ENCODE peak calls at places on chromosomes 2 and 18, in six cellular contexts. B, V, S, X, N and U are unnamed samples.

GRCh38 chr2:60948926-60949579 is 67.7 kb downstream of the REL start:
- DNase-seq in B (no peak), V (no peak), S (no peak), X (no peak), N (no peak), U (no peak)

GRCh38 chr2:44267269-44268258 is 7.7 kb upstream of the SLC3A1 start:
- DNase-seq in B (no peak), V (no peak), S (peak; percentile 29), X (no peak), N (no peak), U (no peak)

GRCh38 chr2:213678437-213679218 is 394.4 kb downstream of the SPAG16 start:
- DNase-seq in B (no peak), V (no peak), S (peak; percentile 13), X (no peak), N (no peak), U (no peak)

GRCh38 chr2:233837694-233838229 is 16.6 kb downstream of the HJURP start:
- DNase-seq in B (no peak), V (no peak), S (no peak), X (no peak), N (peak; percentile 28), U (no peak)

GRCh38 chr2:239579081-239579480 is 178.3 kb upstream of the HDAC4 start:
- DNase-seq in B (no peak), V (no peak), S (no peak), X (no peak), N (peak; percentile 49), U (no peak)

GRCh38 chr2:225100856-225101294 is 58.6 kb upstream of the DOCK10 start:
- DNase-seq in B (no peak), V (no peak), S (peak; percentile 95), X (no peak), N (no peak), U (no peak)

GRCh38 chr2:64263315-64263714 is 119.1 kb upstream of the PELI1 start:
- DNase-seq in B (no peak), V (no peak), S (peak; percentile 84), X (no peak), N (no peak), U (no peak)

GRCh38 chr18:55918449-55918848 is 330.5 kb upstream of the TCF4 start:
- DNase-seq in B (no peak), V (no peak), S (peak; percentile 37), X (no peak), N (no peak), U (no peak)

GRCh38 chr2:38835015-38835601 is 40.6 kb downstream of the DHX57 start:
- DNase-seq in B (peak; percentile 25), V (no peak), S (peak; percentile 53), X (no peak), N (no peak), U (no peak)

GRCh38 chr2:17416891-17417391 is 101.3 kb downstream of the RAD51AP2 start:
- DNase-seq in B (no peak), V (no peak), S (peak; percentile 2), X (no peak), N (no peak), U (no peak)